ENCODE peak calls at places on chromosomes 7 and 10, in nine cellular contexts. One of them, this sample, is unnamed.

GRCh38 chr7:32299133-32299702 is 191.0 kb downstream of the LSM5 start:
- DNase-seq in tibial artery: no peak
- DNase-seq in IMR-90: no peak
- DNase-seq in AG04450: no peak
- DNase-seq in pancreas: no peak
- DNase-seq in heart right ventricle: peak; percentile 79
- DNase-seq in CD8-positive, alpha-beta T cell: no peak
- DNase-seq in hepatocyte: peak; percentile 46
- DNase-seq in neural progenitor cell: peak; percentile 60
- DNase-seq in this sample: peak; percentile 81

GRCh38 chr7:55778631-55779030 is 83.9 kb downstream of the SEPTIN14 start:
- DNase-seq in AG04450: no peak
- DNase-seq in hepatocyte: no peak
- DNase-seq in pancreas: no peak
- DNase-seq in CD8-positive, alpha-beta T cell: no peak
- DNase-seq in heart right ventricle: no peak
- DNase-seq in tibial artery: no peak
- DNase-seq in neural progenitor cell: no peak
- DNase-seq in IMR-90: no peak
- DNase-seq in this sample: no peak

GRCh38 chr7:88141025-88141424 is 78.8 kb downstream of the SRI start:
- DNase-seq in neural progenitor cell: peak; percentile 2
- DNase-seq in CD8-positive, alpha-beta T cell: no peak
- DNase-seq in IMR-90: no peak
- DNase-seq in heart right ventricle: no peak
- DNase-seq in AG04450: no peak
- DNase-seq in pancreas: peak; percentile 64
- DNase-seq in tibial artery: no peak
- DNase-seq in hepatocyte: peak; percentile 52
- DNase-seq in this sample: no peak

GRCh38 chr10:47046321-47047126 is 135.3 kb downstream of the PTPN20 start:
- DNase-seq in IMR-90: no peak
- DNase-seq in neural progenitor cell: no peak
- DNase-seq in CD8-positive, alpha-beta T cell: no peak
- DNase-seq in AG04450: no peak
- DNase-seq in heart right ventricle: no peak
- DNase-seq in hepatocyte: no peak
- DNase-seq in tibial artery: no peak
- DNase-seq in pancreas: no peak
- DNase-seq in this sample: no peak

GRCh38 chr7:103914147-103914899 is 75.1 kb downstream of the RELN start:
- DNase-seq in heart right ventricle: no peak
- DNase-seq in tibial artery: no peak
- DNase-seq in hepatocyte: peak; percentile 10
- DNase-seq in AG04450: no peak
- DNase-seq in CD8-positive, alpha-beta T cell: no peak
- DNase-seq in pancreas: no peak
- DNase-seq in IMR-90: peak; percentile 57
- DNase-seq in neural progenitor cell: no peak
- DNase-seq in this sample: no peak

GRCh38 chr7:149642579-149642978 is 130.8 kb downstream of the ZNF467 start:
- DNase-seq in tibial artery: no peak
- DNase-seq in IMR-90: no peak
- DNase-seq in pancreas: no peak
- DNase-seq in neural progenitor cell: no peak
- DNase-seq in heart right ventricle: peak; percentile 36
- DNase-seq in CD8-positive, alpha-beta T cell: no peak
- DNase-seq in AG04450: no peak
- DNase-seq in hepatocyte: no peak
- DNase-seq in this sample: peak; percentile 53

GRCh38 chr10:73887038-73888015 is 13.0 kb upstream of the CAMK2G start:
- DNase-seq in AG04450: peak; percentile 83
- DNase-seq in tibial artery: peak; percentile 83
- DNase-seq in neural progenitor cell: no peak
- DNase-seq in CD8-positive, alpha-beta T cell: no peak
- DNase-seq in heart right ventricle: peak; percentile 84
- DNase-seq in hepatocyte: peak; percentile 85
- DNase-seq in pancreas: peak; percentile 56
- DNase-seq in IMR-90: peak; percentile 86
- DNase-seq in this sample: peak; percentile 79

GRCh38 chr10:61662794-61663259 is at the start of gene CABCOCO1:
- DNase-seq in CD8-positive, alpha-beta T cell: no peak
- DNase-seq in tibial artery: peak; percentile 28
- DNase-seq in pancreas: peak; percentile 33
- DNase-seq in AG04450: no peak
- DNase-seq in neural progenitor cell: peak; percentile 94
- DNase-seq in heart right ventricle: peak; percentile 53
- DNase-seq in hepatocyte: peak; percentile 88
- DNase-seq in IMR-90: peak; percentile 32
- DNase-seq in this sample: peak; percentile 63

GRCh38 chr7:2007526-2007925 is 225.2 kb downstream of the MAD1L1 start:
- DNase-seq in hepatocyte: no peak
- DNase-seq in heart right ventricle: no peak
- DNase-seq in neural progenitor cell: no peak
- DNase-seq in tibial artery: peak; percentile 9
- DNase-seq in IMR-90: no peak
- DNase-seq in AG04450: no peak
- DNase-seq in pancreas: no peak
- DNase-seq in CD8-positive, alpha-beta T cell: no peak
- DNase-seq in this sample: no peak

GRCh38 chr7:102291056-102291915 is 4.6 kb downstream of the SH2B2 start:
- DNase-seq in CD8-positive, alpha-beta T cell: peak; percentile 21
- DNase-seq in hepatocyte: no peak
- DNase-seq in pancreas: no peak
- DNase-seq in heart right ventricle: no peak
- DNase-seq in AG04450: no peak
- DNase-seq in neural progenitor cell: no peak
- DNase-seq in tibial artery: no peak
- DNase-seq in IMR-90: no peak
- DNase-seq in this sample: no peak

GRCh38 chr7:29113384-29114102 is 32.8 kb downstream of the CPVL start:
- DNase-seq in hepatocyte: peak; percentile 53
- DNase-seq in AG04450: no peak
- DNase-seq in heart right ventricle: no peak
- DNase-seq in CD8-positive, alpha-beta T cell: no peak
- DNase-seq in IMR-90: no peak
- DNase-seq in pancreas: no peak
- DNase-seq in tibial artery: no peak
- DNase-seq in neural progenitor cell: peak; percentile 54
- DNase-seq in this sample: no peak

GRCh38 chr10:486668-487067 is 202.8 kb downstream of the DIP2C start:
- DNase-seq in CD8-positive, alpha-beta T cell: no peak
- DNase-seq in pancreas: no peak
- DNase-seq in AG04450: no peak
- DNase-seq in IMR-90: no peak
- DNase-seq in hepatocyte: no peak
- DNase-seq in tibial artery: no peak
- DNase-seq in heart right ventricle: no peak
- DNase-seq in neural progenitor cell: no peak
- DNase-seq in this sample: no peak

GRCh38 chr7:23467281-23467680 is 3.0 kb downstream of the IGF2BP3 start:
- DNase-seq in tibial artery: no peak
- DNase-seq in heart right ventricle: no peak
- DNase-seq in CD8-positive, alpha-beta T cell: no peak
- DNase-seq in neural progenitor cell: peak; percentile 49
- DNase-seq in pancreas: no peak
- DNase-seq in IMR-90: no peak
- DNase-seq in hepatocyte: peak; percentile 10
- DNase-seq in AG04450: no peak
- DNase-seq in this sample: no peak

DNA sequence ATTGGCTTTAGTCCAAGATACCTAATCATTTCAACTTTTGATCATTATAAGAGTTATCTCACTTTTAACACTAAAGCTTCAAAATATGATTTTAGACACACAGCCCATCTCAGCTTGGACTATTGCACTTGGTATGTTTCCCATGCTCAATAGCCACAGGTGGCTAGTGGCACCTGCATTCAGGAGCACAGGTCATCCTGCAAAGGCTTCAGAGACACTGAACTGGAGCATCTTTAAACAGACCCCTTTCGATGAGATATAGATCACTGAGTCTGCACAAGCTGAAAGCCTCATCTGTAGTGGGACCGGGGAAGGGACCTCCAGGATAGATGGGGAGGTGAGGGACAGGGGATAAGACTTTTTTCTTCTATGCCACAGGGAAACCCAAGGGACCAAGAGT is 48.5 kb upstream of the TARP start:
- DNase-seq in IMR-90: no peak
- DNase-seq in AG04450: no peak
- DNase-seq in heart right ventricle: no peak
- DNase-seq in CD8-positive, alpha-beta T cell: no peak
- DNase-seq in neural progenitor cell: no peak
- DNase-seq in hepatocyte: no peak
- DNase-seq in pancreas: no peak
- DNase-seq in tibial artery: no peak
- DNase-seq in this sample: no peak
- H3K4me3 ChIP-seq in IMR-90: no peak overlapping the region
- H3K4me3 ChIP-seq in AG04450: no peak overlapping the region
- H3K4me3 ChIP-seq in heart right ventricle: no peak overlapping the region
- H3K4me3 ChIP-seq in CD8-positive, alpha-beta T cell: no peak overlapping the region
- H3K4me3 ChIP-seq in neural progenitor cell: no peak overlapping the region
- H3K4me3 ChIP-seq in hepatocyte: no peak overlapping the region
- H3K4me3 ChIP-seq in pancreas: no peak overlapping the region
- H3K4me3 ChIP-seq in tibial artery: no peak overlapping the region
- H3K4me3 ChIP-seq in this sample: no peak overlapping the region

GRCh38 chr7:5423272-5423843 is at the start of gene TNRC18:
- DNase-seq in hepatocyte: no peak
- DNase-seq in tibial artery: no peak
- DNase-seq in IMR-90: no peak
- DNase-seq in CD8-positive, alpha-beta T cell: no peak
- DNase-seq in neural progenitor cell: no peak
- DNase-seq in heart right ventricle: no peak
- DNase-seq in pancreas: peak; percentile 44
- DNase-seq in AG04450: no peak
- DNase-seq in this sample: peak; percentile 62

GRCh38 chr7:5424689-5425506 is 1.3 kb upstream of the TNRC18 start:
- DNase-seq in pancreas: peak; percentile 41
- DNase-seq in AG04450: no peak
- DNase-seq in hepatocyte: peak; percentile 74
- DNase-seq in CD8-positive, alpha-beta T cell: no peak
- DNase-seq in IMR-90: peak; percentile 33
- DNase-seq in heart right ventricle: peak; percentile 80
- DNase-seq in neural progenitor cell: peak; percentile 60
- DNase-seq in tibial artery: peak; percentile 67
- DNase-seq in this sample: peak; percentile 77

GRCh38 chr7:5426226-5426475 is 2.5 kb upstream of the TNRC18 start:
- DNase-seq in tibial artery: no peak
- DNase-seq in AG04450: no peak
- DNase-seq in heart right ventricle: no peak
- DNase-seq in CD8-positive, alpha-beta T cell: no peak
- DNase-seq in IMR-90: peak; percentile 66
- DNase-seq in neural progenitor cell: no peak
- DNase-seq in hepatocyte: no peak
- DNase-seq in pancreas: no peak
- DNase-seq in this sample: no peak

GRCh38 chr7:5423844-5424688 is 432 bp upstream of the TNRC18 start:
- DNase-seq in neural progenitor cell: peak; percentile 98
- DNase-seq in tibial artery: peak; percentile 97
- DNase-seq in heart right ventricle: peak; percentile 98
- DNase-seq in pancreas: peak; percentile 95
- DNase-seq in hepatocyte: peak; percentile 99
- DNase-seq in AG04450: peak; percentile 98
- DNase-seq in IMR-90: peak; percentile 99
- DNase-seq in CD8-positive, alpha-beta T cell: peak; percentile 50
- DNase-seq in this sample: peak; percentile 95

DNA sequence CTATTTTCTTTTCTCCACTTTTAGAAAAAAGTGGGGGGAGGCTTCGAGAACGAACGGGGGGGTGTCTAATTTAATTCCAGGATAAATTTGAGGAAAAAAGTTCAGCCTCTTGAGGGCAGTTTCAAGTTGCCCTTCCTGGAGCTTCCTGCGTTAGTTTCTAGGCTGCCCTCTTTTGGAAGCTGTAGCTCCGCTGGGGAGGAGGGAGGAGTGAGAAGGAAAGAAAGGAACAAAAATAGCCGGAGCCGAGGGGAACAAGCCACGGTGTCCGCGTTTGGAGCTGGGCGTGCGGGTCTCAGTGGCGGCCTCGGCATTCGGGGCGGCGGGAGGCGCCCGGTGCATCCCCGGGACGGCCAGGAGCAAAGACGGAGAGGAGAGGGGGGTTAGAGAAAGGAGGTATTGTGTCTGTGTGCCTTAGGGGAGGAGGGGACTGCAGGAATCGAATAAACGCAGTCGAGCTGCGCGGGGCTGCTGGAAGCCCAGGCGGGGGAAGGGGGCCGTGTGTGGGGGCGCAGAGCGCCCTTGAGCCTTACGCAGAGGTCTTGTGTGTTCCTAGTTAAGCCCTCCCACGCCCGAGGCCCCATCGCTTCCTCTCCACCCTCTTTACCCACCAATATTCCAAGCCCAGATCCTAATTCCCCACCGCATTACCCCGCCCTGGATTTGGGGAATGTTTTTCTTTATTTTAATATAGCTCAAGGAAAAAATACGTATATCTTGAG is 2.0 kb upstream of the TNRC18 start:
- DNase-seq in heart right ventricle: peak; percentile 88
- DNase-seq in pancreas: peak; percentile 78
- DNase-seq in AG04450: peak; percentile 67
- DNase-seq in tibial artery: peak; percentile 70
- DNase-seq in neural progenitor cell: peak; percentile 89
- DNase-seq in hepatocyte: peak; percentile 88
- DNase-seq in IMR-90: peak; percentile 89
- DNase-seq in CD8-positive, alpha-beta T cell: no peak
- DNase-seq in this sample: peak; percentile 71
- H3K27ac ChIP-seq in heart right ventricle: peak overlapping the region; percentile 99
- H3K27ac ChIP-seq in pancreas: peak overlapping the region; percentile 100
- H3K27ac ChIP-seq in AG04450: peak overlapping the region; percentile 97
- H3K27ac ChIP-seq in tibial artery: peak overlapping the region; percentile 98
- H3K27ac ChIP-seq in neural progenitor cell: peak overlapping the region; percentile 94
- H3K27ac ChIP-seq in hepatocyte: peak overlapping the region; percentile 99
- H3K27ac ChIP-seq in IMR-90: peak overlapping the region; percentile 99
- H3K27ac ChIP-seq in CD8-positive, alpha-beta T cell: no peak overlapping the region
- H3K27ac ChIP-seq in this sample: peak overlapping the region; percentile 100

DNA sequence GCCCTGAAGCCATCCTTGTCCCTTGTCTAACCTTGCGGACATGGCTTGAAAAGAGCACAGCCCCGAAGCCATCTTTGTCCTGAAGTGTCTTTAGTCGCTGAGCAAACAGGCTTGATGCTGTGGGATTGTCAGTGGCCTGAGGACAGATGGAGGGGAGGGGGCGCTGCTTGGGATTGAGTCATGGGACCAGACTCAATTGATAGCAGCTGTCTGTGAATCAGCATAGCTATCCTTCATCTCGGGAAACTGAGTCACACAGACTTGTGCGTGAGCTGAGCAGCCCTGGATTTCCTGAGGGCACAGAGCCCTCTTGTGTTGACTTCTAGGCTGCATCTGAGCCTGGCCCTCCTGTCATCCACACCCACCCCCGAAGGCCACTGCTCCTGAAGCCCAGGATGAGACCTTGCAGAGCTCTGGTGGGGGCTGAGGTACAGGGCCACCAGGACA is 14.4 kb downstream of the MYO1G start:
- DNase-seq in CD8-positive, alpha-beta T cell: no peak
- DNase-seq in IMR-90: peak; percentile 28
- DNase-seq in heart right ventricle: no peak
- DNase-seq in AG04450: no peak
- DNase-seq in pancreas: no peak
- DNase-seq in hepatocyte: no peak
- DNase-seq in tibial artery: no peak
- DNase-seq in neural progenitor cell: peak; percentile 41
- DNase-seq in this sample: no peak
- TF ChIP-seq CTCF in CD8-positive, alpha-beta T cell: no peak
- TF ChIP-seq CTCF in IMR-90: peak; percentile 34
- TF ChIP-seq CTCF in heart right ventricle: peak; percentile 16
- TF ChIP-seq CTCF in AG04450: peak; percentile 44
- TF ChIP-seq CTCF in pancreas: no peak
- TF ChIP-seq CTCF in hepatocyte: peak; percentile 29
- TF ChIP-seq CTCF in tibial artery: no peak
- TF ChIP-seq CTCF in neural progenitor cell: peak; percentile 39
- TF ChIP-seq CTCF in this sample: no peak

GRCh38 chr7:22216309-22216708 is 140.6 kb downstream of the RAPGEF5 start:
- DNase-seq in AG04450: no peak
- DNase-seq in heart right ventricle: no peak
- DNase-seq in neural progenitor cell: no peak
- DNase-seq in IMR-90: no peak
- DNase-seq in pancreas: no peak
- DNase-seq in tibial artery: no peak
- DNase-seq in CD8-positive, alpha-beta T cell: no peak
- DNase-seq in hepatocyte: no peak
- DNase-seq in this sample: no peak
- H3K4me3 ChIP-seq in AG04450: no peak overlapping the region
- H3K4me3 ChIP-seq in heart right ventricle: peak overlapping the region; percentile 67
- H3K4me3 ChIP-seq in neural progenitor cell: no peak overlapping the region
- H3K4me3 ChIP-seq in IMR-90: no peak overlapping the region
- H3K4me3 ChIP-seq in pancreas: no peak overlapping the region
- H3K4me3 ChIP-seq in tibial artery: peak overlapping the region; percentile 46
- H3K4me3 ChIP-seq in CD8-positive, alpha-beta T cell: no peak overlapping the region
- H3K4me3 ChIP-seq in hepatocyte: no peak overlapping the region
- H3K4me3 ChIP-seq in this sample: peak overlapping the region; percentile 66